ENCODE peak calls at places on chromosomes 5 and 9, in nine cellular contexts. D is A549; P is stimulated activated CD8-positive, alpha-beta memory T cell treated with anti-CD3 and anti-CD28 coated beads, Interleukin-15, amount 100 ng/mL, for 4 hours; M is A172; L is H4; K is transverse colon; T is stimulated activated CD4-positive, alpha-beta T cell treated with anti-CD3 and anti-CD28 coated beads, Interleukin-2, amount 100 ng/mL, for 48 hours; Q is stomach; F is fibroblast of pulmonary artery. B is an unnamed sample.

GRCh38 chr5:93925321-93925720 is 183.9 kb upstream of the POU5F2 start:
- DNase-seq in P (no peak), K (no peak), T (no peak), M (peak; percentile 33), Q (no peak), F (peak; percentile 16), L (no peak), D (no peak), B (peak; percentile 50)

GRCh38 chr9:82457281-82457680 is 468.7 kb downstream of the SPATA31D1 start:
- DNase-seq in L (no peak), P (no peak), T (no peak), Q (no peak), M (no peak), K (no peak), D (no peak), F (no peak), B (no peak)

GRCh38 chr5:171997011-171997410 is 9.4 kb downstream of the FBXW11 start:
- DNase-seq in Q (no peak), D (no peak), P (no peak), L (no peak), K (no peak), M (no peak), T (no peak), F (no peak), B (no peak)

GRCh38 chr5:136216230-136216629 is 23.3 kb upstream of the SMIM32 start:
- DNase-seq in D (no peak), P (no peak), T (no peak), M (no peak), F (no peak), Q (no peak), L (no peak), K (no peak), B (no peak)

GRCh38 chr9:121261107-121261460 is 6.9 kb upstream of the GSN start:
- DNase-seq in T (no peak), P (no peak), K (no peak), D (no peak), Q (no peak), M (peak; percentile 19), L (peak; percentile 60), F (peak; percentile 58), B (peak; percentile 77)

GRCh38 chr5:8700222-8700621 is 831.3 kb downstream of the MTRR start:
- DNase-seq in F (no peak), Q (no peak), T (no peak), L (peak; percentile 26), K (peak; percentile 18), P (no peak), D (no peak), M (no peak), B (no peak)

GRCh38 chr5:96837303-96837702 is 29.6 kb upstream of the ERAP1 start:
- DNase-seq in F (no peak), L (no peak), K (no peak), M (no peak), P (no peak), Q (no peak), T (no peak), D (no peak), B (no peak)

GRCh38 chr5:99034336-99034735 is 105.5 kb upstream of the CHD1 start:
- DNase-seq in K (peak; percentile 72), T (no peak), Q (peak; percentile 33), F (peak; percentile 33), M (peak; percentile 9), L (no peak), P (no peak), D (no peak), B (no peak)

GRCh38 chr5:123093279-123094226 is 4.5 kb downstream of the PRDM6 start:
- DNase-seq in Q (no peak), D (no peak), K (no peak), L (no peak), P (no peak), T (no peak), M (no peak), F (no peak), B (no peak)

GRCh38 chr9:116015855-116016254 is 137.7 kb upstream of the PAPPA start:
- DNase-seq in P (no peak), Q (no peak), D (no peak), F (peak; percentile 70), K (no peak), L (no peak), M (no peak), T (no peak), B (no peak)

GRCh38 chr5:41048986-41049385 is 22.2 kb downstream of the MROH2B start:
- DNase-seq in K (no peak), F (no peak), M (no peak), L (no peak), Q (no peak), P (no peak), D (no peak), T (no peak), B (no peak)

GRCh38 chr9:86818636-86819035 is 128.7 kb downstream of the GAS1 start:
- DNase-seq in D (no peak), L (no peak), K (no peak), Q (no peak), F (no peak), P (no peak), M (no peak), T (no peak), B (no peak)

GRCh38 chr9:19473605-19474004 is 64.8 kb downstream of the ACER2 start:
- DNase-seq in D (no peak), M (no peak), K (no peak), F (no peak), T (no peak), P (no peak), L (no peak), Q (no peak), B (no peak)

GRCh38 chr5:55650391-55650790 is 61.7 kb downstream of the SLC38A9 start:
- DNase-seq in F (peak; percentile 74), D (no peak), T (no peak), K (no peak), Q (no peak), M (peak; percentile 50), P (no peak), L (peak; percentile 54), B (peak; percentile 78)

GRCh38 chr9:84101892-84102632 is 121.5 kb downstream of the RMI1 start:
- DNase-seq in F (no peak), L (no peak), K (no peak), D (no peak), T (no peak), M (no peak), P (no peak), Q (no peak), B (no peak)

GRCh38 chr5:133854554-133854953 is 113.9 kb downstream of the C5orf15 start:
- DNase-seq in F (no peak), P (no peak), T (no peak), Q (peak; percentile 16), D (no peak), L (no peak), M (no peak), K (no peak), B (no peak)

GRCh38 chr5:96683392-96683791 is 21.2 kb downstream of the CAST start:
- DNase-seq in M (no peak), L (no peak), D (no peak), T (no peak), K (no peak), Q (no peak), F (no peak), P (no peak), B (peak; percentile 36)

GRCh38 chr9:120841930-120842684 is 615 bp downstream of the PSMD5 start:
- DNase-seq in T (no peak), L (no peak), M (peak; percentile 13), D (peak; percentile 16), F (no peak), P (no peak), K (peak; percentile 16), Q (no peak), B (no peak)

GRCh38 chr5:147188200-147189108 is 46.4 kb upstream of the STK32A start:
- DNase-seq in M (peak; percentile 80), P (no peak), D (peak; percentile 52), L (peak; percentile 58), F (peak; percentile 84), T (peak; percentile 40), K (peak; percentile 18), Q (peak; percentile 51), B (peak; percentile 37)

GRCh38 chr5:158203256-158203655 is 344.3 kb upstream of the CLINT1 start:
- DNase-seq in T (no peak), L (no peak), Q (no peak), P (no peak), F (no peak), D (no peak), M (no peak), K (no peak), B (peak; percentile 17)

GRCh38 chr5:177540438-177540837 is 13.9 kb downstream of the FAM193B start:
- DNase-seq in T (no peak), F (no peak), L (no peak), Q (no peak), P (no peak), K (no peak), D (no peak), M (no peak), B (no peak)

GRCh38 chr5:76583163-76584047 is 39.8 kb downstream of the F2RL2 start:
- DNase-seq in K (no peak), L (no peak), T (no peak), M (peak; percentile 11), P (no peak), F (peak; percentile 65), Q (no peak), D (no peak), B (no peak)

GRCh38 chr9:93225417-93225816 is 41.5 kb downstream of the WNK2 start:
- DNase-seq in T (no peak), K (no peak), L (no peak), D (no peak), Q (no peak), F (no peak), M (no peak), P (no peak), B (no peak)